ENCODE peak calls at places on chromosomes 13 and 19, in ten cellular contexts. I is CD4-positive, CD25-positive, alpha-beta regulatory T cell; E is choroid plexus epithelial cell; Y is T-helper 2 cell treated with Interferon-gamma antibody and Interleukin-4, amounts not matched to agents 5 μg/mL and 100 μg/mL, for 36 hours; A is ELF-1; D is kidney epithelial cell; N is tibial nerve; W is Peyer's patch; C is iris pigment epithelial cell; Q is body of pancreas. V is an unnamed sample.

GRCh38 chr19:16660763-16661479 is at the start of gene TMEM38A:
- DNase-seq in N (no peak), A (peak), W (peak), E (no peak), I (peak), D (no peak), C (no peak), Y (peak), Q (peak), V (no peak)

GRCh38 chr19:14073925-14074838 is 1.6 kb downstream of the MISP3 start:
- DNase-seq in E (peak), C (peak), Y (peak), Q (peak), D (no peak), A (no peak), I (no peak), W (peak), N (peak), V (no peak)

GRCh38 chr13:30463820-30464495 is 1.8 kb downstream of the HMGB1 start:
- DNase-seq in D (no peak), I (peak), C (peak), W (peak), Q (peak), N (peak), A (peak), Y (peak), E (peak), V (peak)

GRCh38 chr13:49956131-49956530 is 20.0 kb upstream of the SPRYD7 start:
- DNase-seq in W (no peak), C (no peak), I (no peak), Q (no peak), E (no peak), Y (no peak), N (no peak), A (no peak), D (no peak), V (no peak)

GRCh38 chr13:33676700-33677048 is 141.3 kb upstream of the RFC3 start:
- DNase-seq in N (peak), C (peak), A (no peak), E (peak), I (no peak), D (no peak), Y (peak), W (no peak), Q (peak), V (peak)

GRCh38 chr19:18490719-18491118 is 31.2 kb downstream of the ELL start:
- DNase-seq in D (no peak), A (no peak), W (no peak), E (no peak), N (no peak), I (no peak), Q (no peak), C (no peak), Y (no peak), V (no peak)

GRCh38 chr19:21130097-21130775 is 11.6 kb upstream of the ZNF431 start:
- DNase-seq in E (no peak), I (no peak), N (no peak), D (no peak), A (no peak), Q (no peak), Y (no peak), C (no peak), W (no peak), V (no peak)

GRCh38 chr13:24618219-24618955 is 61.8 kb upstream of the ATP12A start:
- DNase-seq in E (no peak), Q (no peak), I (peak), Y (peak), W (no peak), D (no peak), C (peak), N (no peak), A (peak), V (peak)

GRCh38 chr13:75395056-75395455 is 86.9 kb downstream of the TBC1D4 start:
- DNase-seq in Y (no peak), A (no peak), E (no peak), N (no peak), C (no peak), W (no peak), I (peak), Q (no peak), D (no peak), V (peak)

GRCh38 chr19:10238172-10238783 is 7.1 kb upstream of the S1PR2 start:
- DNase-seq in A (no peak), D (no peak), E (peak), W (no peak), I (no peak), N (no peak), C (peak), Y (no peak), Q (peak), V (no peak)

GRCh38 chr19:45423589-45424190 is at the start of gene ERCC1:
- DNase-seq in E (peak), C (peak), Y (peak), D (no peak), Q (peak), I (peak), W (peak), A (peak), N (peak), V (peak)

GRCh38 chr13:20394506-20394905 is 131.2 kb downstream of the CRYL1 start:
- DNase-seq in N (no peak), Y (no peak), A (no peak), Q (no peak), C (no peak), E (no peak), W (no peak), I (no peak), D (no peak), V (no peak)

GRCh38 chr19:54461201-54462071 is 2.1 kb downstream of the LENG9 start:
- DNase-seq in A (no peak), N (no peak), E (peak), W (no peak), D (no peak), C (no peak), Y (no peak), Q (no peak), I (no peak), V (no peak)

GRCh38 chr19:47049307-47049700 is 880 bp upstream of the TMEM160 start:
- DNase-seq in W (no peak), N (no peak), E (peak), D (no peak), Q (no peak), A (peak), I (no peak), C (peak), Y (no peak), V (no peak)

GRCh38 chr13:32031025-32031814 is at the start of gene FRY:
- DNase-seq in E (peak), Y (peak), A (peak), N (peak), W (peak), Q (peak), C (peak), D (no peak), I (peak), V (peak)

V was measured in GDM1.